ENCODE peak calls at places on chromosomes 13 and 19, in five cellular contexts. One of them, this sample, is unnamed.

GRCh38 chr19:33469171-33470039 is 52.2 kb downstream of the PEPD start:
- DNase-seq in HepG2: no peak
- DNase-seq in K562: no peak
- DNase-seq in H1: no peak
- DNase-seq in GM12878: no peak
- DNase-seq in this sample: no peak

GRCh38 chr19:10134040-10134439 is 14.3 kb upstream of the EIF3G start:
- DNase-seq in HepG2: no peak
- DNase-seq in K562: no peak
- DNase-seq in H1: no peak
- DNase-seq in GM12878: no peak
- DNase-seq in this sample: no peak

GRCh38 chr19:54206030-54206830 is 5.6 kb downstream of the RPS9 start:
- DNase-seq in HepG2: no peak
- DNase-seq in K562: no peak
- DNase-seq in H1: no peak
- DNase-seq in GM12878: no peak
- DNase-seq in this sample: no peak

GRCh38 chr19:35213678-35214632 is 14.6 kb downstream of the FAM187B start:
- DNase-seq in HepG2: no peak
- DNase-seq in K562: no peak
- DNase-seq in H1: no peak
- DNase-seq in GM12878: peak
- DNase-seq in this sample: peak

GRCh38 chr13:73803997-73804396 is 330.2 kb downstream of the KLF12 start:
- DNase-seq in HepG2: no peak
- DNase-seq in K562: no peak
- DNase-seq in H1: no peak
- DNase-seq in GM12878: no peak
- DNase-seq in this sample: no peak

GRCh38 chr19:18743281-18743825 is 47.8 kb downstream of the COMP start:
- DNase-seq in HepG2: no peak
- DNase-seq in K562: peak
- DNase-seq in H1: no peak
- DNase-seq in GM12878: no peak
- DNase-seq in this sample: no peak

GRCh38 chr19:38978315-38978689 is 2.8 kb upstream of the FBXO17 start:
- DNase-seq in HepG2: no peak
- DNase-seq in K562: no peak
- DNase-seq in H1: no peak
- DNase-seq in GM12878: no peak
- DNase-seq in this sample: no peak

GRCh38 chr19:5563941-5564612 is 3.7 kb downstream of the TINCR start:
- DNase-seq in HepG2: no peak
- DNase-seq in K562: no peak
- DNase-seq in H1: no peak
- DNase-seq in GM12878: no peak
- DNase-seq in this sample: no peak

GRCh38 chr19:10730932-10731331 is 13.1 kb downstream of the DNM2 start:
- DNase-seq in HepG2: no peak
- DNase-seq in K562: no peak
- DNase-seq in H1: no peak
- DNase-seq in GM12878: no peak
- DNase-seq in this sample: no peak

GRCh38 chr19:3580156-3580955 is 4.9 kb upstream of the GIPC3 start:
- DNase-seq in HepG2: peak
- DNase-seq in K562: peak
- DNase-seq in H1: no peak
- DNase-seq in GM12878: no peak
- DNase-seq in this sample: no peak

GRCh38 chr19:2546128-2547032 is 70.5 kb downstream of the GADD45B start:
- DNase-seq in HepG2: peak
- DNase-seq in K562: no peak
- DNase-seq in H1: no peak
- DNase-seq in GM12878: no peak
- DNase-seq in this sample: no peak

GRCh38 chr19:48393559-48394330 is at the start of gene GRIN2D:
- DNase-seq in HepG2: no peak
- DNase-seq in K562: peak
- DNase-seq in H1: no peak
- DNase-seq in GM12878: no peak
- DNase-seq in this sample: no peak

GRCh38 chr19:4342421-4343055 is 824 bp upstream of the MPND start:
- DNase-seq in HepG2: peak
- DNase-seq in K562: peak
- DNase-seq in H1: peak
- DNase-seq in GM12878: peak
- DNase-seq in this sample: peak

GRCh38 chr19:53037101-53038097 is 7.1 kb upstream of the ERVV-2 start:
- DNase-seq in HepG2: no peak
- DNase-seq in K562: peak
- DNase-seq in H1: no peak
- DNase-seq in GM12878: no peak
- DNase-seq in this sample: no peak

GRCh38 chr19:14550201-14550754 is 20.9 kb downstream of the TECR start:
- DNase-seq in HepG2: no peak
- DNase-seq in K562: peak
- DNase-seq in H1: no peak
- DNase-seq in GM12878: no peak
- DNase-seq in this sample: no peak

GRCh38 chr13:21130116-21130515 is 46.2 kb downstream of the SKA3 start:
- DNase-seq in HepG2: no peak
- DNase-seq in K562: no peak
- DNase-seq in H1: no peak
- DNase-seq in GM12878: no peak
- DNase-seq in this sample: no peak

GRCh38 chr19:45767881-45768643 is 990 bp downstream of the SIX5 start:
- DNase-seq in HepG2: peak
- DNase-seq in K562: peak
- DNase-seq in H1: no peak
- DNase-seq in GM12878: no peak
- DNase-seq in this sample: no peak

GRCh38 chr13:73158851-73159250 is 100.0 kb downstream of the KLF5 start:
- DNase-seq in HepG2: no peak
- DNase-seq in K562: no peak
- DNase-seq in H1: no peak
- DNase-seq in GM12878: no peak
- DNase-seq in this sample: no peak

GRCh38 chr19:10256970-10257615 is 5.1 kb downstream of the MRPL4 start:
- DNase-seq in HepG2: no peak
- DNase-seq in K562: no peak
- DNase-seq in H1: no peak
- DNase-seq in GM12878: no peak
- DNase-seq in this sample: no peak

GRCh38 chr13:75717525-75717924 is 81.4 kb downstream of the LMO7 start:
- DNase-seq in HepG2: no peak
- DNase-seq in K562: no peak
- DNase-seq in H1: no peak
- DNase-seq in GM12878: no peak
- DNase-seq in this sample: no peak

GRCh38 chr19:48868196-48868886 is at the start of gene PLEKHA4:
- DNase-seq in HepG2: no peak
- DNase-seq in K562: peak
- DNase-seq in H1: no peak
- DNase-seq in GM12878: no peak
- DNase-seq in this sample: no peak

GRCh38 chr13:91804724-91805123 is 406.3 kb downstream of the GPC5 start:
- DNase-seq in HepG2: no peak
- DNase-seq in K562: no peak
- DNase-seq in H1: no peak
- DNase-seq in GM12878: no peak
- DNase-seq in this sample: no peak

GRCh38 chr13:61954092-61954491 is 538.4 kb upstream of the PCDH20 start:
- DNase-seq in HepG2: peak
- DNase-seq in K562: no peak
- DNase-seq in H1: no peak
- DNase-seq in GM12878: no peak
- DNase-seq in this sample: peak

GRCh38 chr13:43728411-43728810 is 58.4 kb downstream of the ENOX1 start:
- DNase-seq in HepG2: no peak
- DNase-seq in K562: no peak
- DNase-seq in H1: no peak
- DNase-seq in GM12878: no peak
- DNase-seq in this sample: no peak
- H2AFZ ChIP-seq in HepG2: no peak
- H2AFZ ChIP-seq in K562: no peak
- H2AFZ ChIP-seq in H1: no peak
- H2AFZ ChIP-seq in GM12878: no peak
- H2AFZ ChIP-seq in this sample: no peak

DNA sequence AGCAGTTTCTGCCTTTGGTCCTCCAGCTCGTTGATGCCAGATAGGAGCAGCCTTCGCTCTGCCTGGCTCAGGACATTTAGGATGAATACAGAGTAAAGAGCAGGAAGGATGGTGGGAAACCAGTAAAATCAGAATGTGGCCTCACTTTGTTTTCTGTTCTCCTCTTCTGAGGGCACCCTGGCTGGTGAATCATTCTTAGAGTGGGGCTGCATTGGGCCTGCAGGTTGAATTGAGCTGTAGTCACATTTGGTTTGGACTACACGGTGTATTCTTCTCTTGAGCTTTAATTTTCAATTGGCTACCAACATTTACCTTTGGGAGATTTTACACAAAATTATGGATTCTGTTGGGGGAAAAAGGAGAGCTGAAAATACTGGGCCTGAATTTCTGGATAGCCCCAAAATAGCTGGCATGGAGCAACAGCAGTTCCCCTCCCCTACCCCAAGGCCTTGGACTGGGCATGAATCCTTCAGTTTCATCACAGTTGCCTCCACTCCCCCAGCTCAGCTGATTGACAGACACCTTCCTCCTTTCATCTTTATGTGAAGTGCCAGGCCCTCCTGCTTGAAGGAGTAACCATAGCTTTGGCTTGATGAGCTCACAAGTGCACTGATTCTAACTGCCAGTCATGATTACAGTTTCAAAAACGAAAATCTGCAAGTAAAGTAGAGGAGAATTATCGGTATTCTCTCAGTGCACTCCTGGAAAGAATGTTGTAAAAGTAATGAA is 24.3 kb downstream of the ERCC5 start:
- DNase-seq in HepG2: no peak
- DNase-seq in K562: no peak
- DNase-seq in H1: no peak
- DNase-seq in GM12878: no peak
- DNase-seq in this sample: no peak
- TF ChIP-seq JUND in HepG2: no peak
- TF ChIP-seq JUND in K562: no peak
- TF ChIP-seq JUND in H1: no peak
- TF ChIP-seq JUND in GM12878: no peak
- TF ChIP-seq JUND in this sample: no peak

DNA sequence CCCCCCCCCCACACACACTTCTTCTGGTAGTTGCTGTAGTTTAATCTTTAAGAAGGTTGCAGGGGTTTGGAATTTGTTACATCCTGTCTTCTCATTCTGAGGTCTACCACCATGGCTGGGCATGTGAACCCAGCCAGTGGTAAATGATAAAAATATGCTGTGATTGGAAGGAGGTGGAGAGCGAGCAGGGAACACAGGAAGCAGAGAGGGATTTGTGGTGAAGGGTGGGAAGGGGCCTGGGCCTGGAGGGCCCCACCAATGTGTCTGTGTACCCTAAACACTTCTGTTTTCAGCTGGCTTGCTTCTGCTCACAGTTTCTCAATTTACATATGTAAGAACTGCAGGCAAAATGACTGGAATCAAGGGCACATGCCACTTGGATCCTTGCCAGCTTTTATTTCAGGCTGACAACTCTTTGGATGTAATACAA is 313.5 kb downstream of the SHISA2 start:
- DNase-seq in HepG2: no peak
- DNase-seq in K562: no peak
- DNase-seq in H1: no peak
- DNase-seq in GM12878: no peak
- DNase-seq in this sample: no peak
- TF ChIP-seq SRF in HepG2: no peak
- TF ChIP-seq SRF in K562: no peak
- TF ChIP-seq SRF in H1: no peak
- TF ChIP-seq SRF in GM12878: no peak
- TF ChIP-seq SRF in this sample: no peak

GRCh38 chr19:860481-861098 is 1.1 kb downstream of the CFD start:
- DNase-seq in HepG2: peak
- DNase-seq in K562: peak
- DNase-seq in H1: no peak
- DNase-seq in GM12878: no peak
- DNase-seq in this sample: peak
- H2AFZ ChIP-seq in HepG2: no peak
- H2AFZ ChIP-seq in K562: peak
- H2AFZ ChIP-seq in H1: no peak
- H2AFZ ChIP-seq in GM12878: no peak
- H2AFZ ChIP-seq in this sample: no peak